ENCODE peak calls at places on chromosome 18, in five cellular contexts. F, O, N, Q and R are unnamed samples.

GRCh38 chr18:58766164-58766563 is 94.9 kb downstream of the MALT1 start:
- DNase-seq in O (no peak), N (no peak), F (no peak), Q (no peak), R (no peak)

GRCh38 chr18:21264651-21265050 is 22.6 kb downstream of the GREB1L start:
- DNase-seq in O (peak; percentile 67), Q (peak; percentile 81), F (peak; percentile 47), N (peak; percentile 33), R (peak; percentile 39)

GRCh38 chr18:1296237-1296636 is 391.6 kb downstream of the ADCYAP1 start:
- DNase-seq in N (no peak), F (no peak), O (no peak), Q (no peak), R (peak; percentile 31)

GRCh38 chr18:27787543-27787942 is 389.4 kb downstream of the CDH2 start:
- DNase-seq in N (no peak), O (no peak), Q (no peak), F (no peak), R (no peak)

GRCh38 chr18:28050561-28050960 is 126.4 kb downstream of the CDH2 start:
- DNase-seq in Q (no peak), F (no peak), N (no peak), O (no peak), R (no peak)

GRCh38 chr18:44409524-44409923 is 271.2 kb upstream of the SETBP1 start:
- DNase-seq in Q (no peak), F (no peak), O (peak; percentile 97), N (no peak), R (no peak)

GRCh38 chr18:27778441-27778840 is 398.5 kb downstream of the CDH2 start:
- DNase-seq in Q (peak; percentile 39), F (peak; percentile 47), O (peak; percentile 35), N (no peak), R (peak; percentile 22)

GRCh38 chr18:12839526-12840196 is 44.4 kb downstream of the PTPN2 start:
- DNase-seq in O (peak; percentile 49), F (peak; percentile 37), Q (no peak), N (no peak), R (peak; percentile 83)

GRCh38 chr18:42564761-42565160 is 550.7 kb downstream of the RIT2 start:
- DNase-seq in N (no peak), O (no peak), F (no peak), Q (peak; percentile 34), R (no peak)

GRCh38 chr18:65983750-65984149 is 232.9 kb downstream of the CDH7 start:
- DNase-seq in Q (peak; percentile 6), O (peak; percentile 24), N (no peak), F (no peak), R (no peak)

GRCh38 chr18:28767781-28768211 is 590.9 kb upstream of the CDH2 start:
- DNase-seq in O (peak; percentile 68), N (no peak), Q (no peak), F (peak; percentile 87), R (peak; percentile 52)

GRCh38 chr18:42052137-42052708 is 97.2 kb downstream of the PIK3C3 start:
- DNase-seq in F (peak; percentile 57), N (no peak), Q (peak; percentile 1), O (no peak), R (peak; percentile 25)

GRCh38 chr18:21179590-21180220 is 62.3 kb upstream of the GREB1L start:
- DNase-seq in F (peak; percentile 82), Q (peak; percentile 85), O (peak; percentile 62), N (peak; percentile 51), R (peak; percentile 69)

GRCh38 chr18:22282311-22283235 is 113.2 kb downstream of the GATA6 start:
- DNase-seq in Q (no peak), N (no peak), O (peak; percentile 83), F (peak; percentile 99), R (peak; percentile 84)

GRCh38 chr18:59220164-59220783 is 316 bp downstream of the GRP start:
- DNase-seq in O (no peak), Q (peak; percentile 65), F (no peak), N (no peak), R (no peak)

GRCh38 chr18:76454429-76454828 is 40.6 kb downstream of the ZNF516 start:
- DNase-seq in F (no peak), N (no peak), Q (no peak), O (no peak), R (no peak)

GRCh38 chr18:61825386-61825785 is 67.4 kb downstream of the RNF152 start:
- DNase-seq in N (no peak), F (no peak), Q (no peak), O (no peak), R (peak; percentile 13)

GRCh38 chr18:58884694-58885093 is 20.0 kb downstream of the ZNF532 start:
- DNase-seq in Q (no peak), N (no peak), O (no peak), F (no peak), R (no peak)

GRCh38 chr18:76390452-76391035 is 104.5 kb downstream of the ZNF516 start:
- DNase-seq in F (no peak), Q (no peak), N (no peak), O (no peak), R (no peak)

GRCh38 chr18:70127307-70127828 is 78.1 kb downstream of the RTTN start:
- DNase-seq in F (no peak), Q (no peak), O (no peak), N (no peak), R (no peak)
- TF ChIP-seq CTCF in F (no peak), Q (no peak), O (no peak), N (no peak), R (no peak)

GRCh38 chr18:47075098-47075883 is 39.9 kb upstream of the ELOA2 start:
- DNase-seq in O (peak; percentile 77), Q (no peak), N (no peak), F (no peak), R (peak; percentile 8)

GRCh38 chr18:47080872-47081271 is 45.5 kb upstream of the ELOA2 start:
- DNase-seq in Q (no peak), O (no peak), N (no peak), F (no peak), R (no peak)

DNA sequence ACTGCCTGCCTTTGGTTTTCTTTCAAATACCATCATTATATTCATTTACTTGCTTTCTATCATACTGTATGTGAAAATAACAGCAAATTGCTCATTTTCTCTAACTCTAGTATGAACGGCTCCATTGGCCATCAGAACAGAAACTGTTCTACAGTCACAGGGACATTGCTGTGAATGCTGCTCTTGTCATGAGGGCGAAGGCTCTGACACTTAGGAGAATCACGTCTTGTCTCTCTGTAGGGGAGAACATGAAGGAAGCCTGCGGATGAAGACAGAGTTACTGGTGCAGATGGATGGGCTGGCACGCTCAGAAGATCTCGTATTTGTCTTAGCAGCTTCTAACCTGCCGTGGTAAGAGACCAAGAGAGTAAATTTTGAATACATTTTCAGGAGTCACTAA is 41.7 kb upstream of the ELOA2 start:
- DNase-seq in Q (no peak), O (no peak), N (no peak), F (no peak), R (no peak)
- H3K4me3 ChIP-seq in Q (no peak overlapping the region), O (no peak overlapping the region), N (no peak overlapping the region), F (no peak overlapping the region), R (no peak overlapping the region)

DNA sequence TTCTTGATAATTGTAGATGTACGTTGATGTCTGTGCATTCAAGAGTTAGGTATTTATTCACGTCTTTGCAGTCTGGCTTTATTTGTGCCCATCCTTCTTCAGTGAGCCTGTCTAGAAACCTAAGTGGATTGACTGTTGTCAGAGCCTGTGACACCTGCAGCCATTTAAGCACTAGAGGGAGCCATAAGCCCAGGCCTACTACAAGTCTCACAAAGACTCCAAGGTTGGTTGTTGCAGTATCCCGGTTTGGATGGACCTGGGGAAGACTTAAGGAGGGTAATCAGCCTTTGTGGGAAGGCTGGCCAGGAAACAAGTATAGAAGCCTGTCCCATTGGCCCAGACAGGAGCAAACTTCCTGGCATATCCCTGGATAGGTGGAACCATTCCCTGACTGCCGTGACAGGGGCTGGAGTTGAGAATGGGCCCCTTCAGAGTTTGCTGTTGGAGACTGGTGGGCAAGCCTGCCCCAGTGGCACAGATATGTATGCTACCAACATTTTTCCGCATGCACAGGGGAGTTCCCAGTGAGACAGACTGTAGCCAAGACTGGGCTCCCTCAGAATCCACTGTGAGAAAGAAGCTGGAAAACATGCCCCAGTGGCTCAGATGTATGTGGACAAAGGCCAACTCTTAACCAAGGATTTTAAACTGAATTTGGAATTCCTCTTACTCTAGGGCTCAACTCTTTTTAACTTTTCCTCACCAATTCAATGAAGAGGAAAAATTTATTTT is 9.3 kb upstream of the LRRC30 start:
- DNase-seq in Q (peak; percentile 91), F (peak; percentile 86), N (no peak), O (peak; percentile 81), R (peak; percentile 72)
- TF ChIP-seq CTCF in Q (peak; percentile 95), F (peak; percentile 97), N (no peak), O (peak; percentile 94), R (peak; percentile 80)

GRCh38 chr18:79683626-79684282 is 4.2 kb downstream of the CTDP1 start:
- DNase-seq in F (no peak), N (no peak), O (no peak), Q (no peak), R (no peak)

GRCh38 chr18:79682896-79683625 is 3.5 kb downstream of the CTDP1 start:
- DNase-seq in O (no peak), N (no peak), F (no peak), Q (no peak), R (no peak)

GRCh38 chr18:79685281-79685680 is 5.7 kb downstream of the CTDP1 start:
- DNase-seq in F (no peak), Q (no peak), N (no peak), O (no peak), R (no peak)

GRCh38 chr18:79684787-79685186 is 5.2 kb downstream of the CTDP1 start:
- DNase-seq in N (no peak), O (no peak), Q (no peak), F (no peak), R (no peak)

GRCh38 chr18:79684283-79684631 is 4.7 kb downstream of the CTDP1 start:
- DNase-seq in O (no peak), Q (no peak), F (no peak), N (no peak), R (no peak)
- H3K4me3 ChIP-seq in O (no peak overlapping the region), Q (no peak overlapping the region), F (no peak overlapping the region), N (no peak overlapping the region), R (no peak overlapping the region)

DNA sequence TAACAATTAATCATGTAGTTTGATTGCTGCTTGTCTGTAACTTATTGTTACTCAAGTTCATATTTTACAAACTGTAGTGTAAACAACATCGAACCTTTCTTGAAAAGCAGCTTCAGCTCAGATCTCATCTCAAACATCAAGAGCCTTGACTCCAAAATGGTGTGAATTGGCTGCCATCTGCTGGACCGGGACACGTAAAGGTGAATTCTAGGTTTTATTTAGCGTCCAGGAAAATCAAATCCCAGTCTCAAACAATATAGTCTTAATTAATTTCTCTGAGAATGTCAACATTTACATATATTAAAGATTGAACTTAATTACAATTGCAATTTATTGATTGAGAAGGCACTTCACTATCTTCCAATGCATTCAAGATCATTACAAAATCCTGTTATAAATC is 453.0 kb downstream of the GALR1 start:
- DNase-seq in F (peak; percentile 10), O (peak; percentile 29), Q (peak; percentile 60), N (no peak), R (peak; percentile 2)
- TF ChIP-seq CTCF in F (no peak), O (no peak), Q (peak; percentile 63), N (no peak), R (no peak)